ENCODE peak calls at places on chromosomes 5 and 9, in six cellular contexts. N is HCT116, R is HepG2, G is SK-N-SH, S is K562, J is GM12878. W is an unnamed sample. For H3K4me1, the result is how much of the 10 kb centered on the place peaks cover.

GRCh38 chr5:55333017-55333416 is 25.2 kb downstream of the MTREX start:
- DNase-seq in N (no peak), R (no peak), G (no peak), S (no peak), J (no peak), W (no peak)

GRCh38 chr9:77731930-77732329 is 83.8 kb upstream of the GNA14 start:
- DNase-seq in N (no peak), R (no peak), G (peak), S (no peak), J (peak), W (no peak)

GRCh38 chr5:102930244-102930643 is 175.1 kb downstream of the PAM start:
- DNase-seq in N (no peak), R (no peak), G (no peak), S (no peak), J (no peak), W (no peak)

GRCh38 chr5:91468643-91469422 is 85.7 kb upstream of the ARRDC3 start:
- DNase-seq in N (no peak), R (no peak), G (peak), S (no peak), J (no peak), W (no peak)

GRCh38 chr5:82676663-82677062 is 398.5 kb upstream of the RPS23 start:
- DNase-seq in N (no peak), R (no peak), G (no peak), S (no peak), J (peak), W (no peak)

GRCh38 chr9:128162215-128163026 is 2.4 kb downstream of the BBLN start:
- DNase-seq in N (no peak), R (no peak), G (no peak), S (no peak), J (no peak), W (no peak)

GRCh38 chr5:140926903-140927573 is 939 bp downstream of the PCDHAC1 start:
- DNase-seq in N (no peak), R (no peak), G (no peak), S (no peak), J (no peak), W (no peak)

GRCh38 chr5:57950616-57951228 is 468.1 kb upstream of the ACTBL2 start:
- DNase-seq in N (no peak), R (no peak), G (no peak), S (no peak), J (no peak), W (no peak)

GRCh38 chr5:171736976-171737848 is 48.4 kb upstream of the SMIM23 start:
- DNase-seq in N (no peak), R (no peak), G (no peak), S (no peak), J (no peak), W (no peak)

GRCh38 chr5:175880797-175881312 is 9.5 kb downstream of the CPLX2 start:
- DNase-seq in N (no peak), R (no peak), G (no peak), S (no peak), J (no peak), W (no peak)

GRCh38 chr5:97111004-97111403 is 31.4 kb downstream of the LIX1 start:
- DNase-seq in N (no peak), R (no peak), G (no peak), S (no peak), J (no peak), W (no peak)

GRCh38 chr5:3612561-3613175 is 17.0 kb downstream of the IRX1 start:
- DNase-seq in N (no peak), R (no peak), G (no peak), S (no peak), J (no peak), W (no peak)

GRCh38 chr9:99307846-99308245 is 85.8 kb downstream of the SEC61B start:
- DNase-seq in N (no peak), R (no peak), G (no peak), S (no peak), J (no peak), W (no peak)

GRCh38 chr9:94867281-94867841 is 140.9 kb downstream of the AOPEP start:
- DNase-seq in N (peak), R (peak), G (peak), S (peak), J (no peak), W (no peak)

GRCh38 chr9:93080406-93080805 is 15.6 kb upstream of the CARD19 start:
- DNase-seq in N (no peak), R (no peak), G (no peak), S (no peak), J (no peak), W (no peak)

GRCh38 chr9:135827866-135828580 is 79.3 kb downstream of the CAMSAP1 start:
- DNase-seq in N (no peak), R (no peak), G (no peak), S (no peak), J (no peak), W (no peak)

GRCh38 chr5:171122372-171122771 is 186.7 kb upstream of the TLX3 start:
- DNase-seq in N (no peak), R (no peak), G (peak), S (no peak), J (no peak), W (no peak)

GRCh38 chr5:17243287-17244063 is 26.0 kb downstream of the BASP1 start:
- DNase-seq in N (no peak), R (no peak), G (no peak), S (no peak), J (no peak), W (no peak)

GRCh38 chr5:155049569-155050383 is 36.2 kb downstream of the KIF4B start:
- DNase-seq in N (peak), R (peak), G (no peak), S (peak), J (no peak), W (no peak)

GRCh38 chr9:126479515-126479914 is 134.2 kb upstream of the LMX1B start:
- DNase-seq in N (no peak), R (no peak), G (no peak), S (no peak), J (no peak), W (no peak)

GRCh38 chr5:175814676-175815075 is 56.7 kb upstream of the CPLX2 start:
- DNase-seq in N (peak), R (no peak), G (peak), S (no peak), J (no peak), W (no peak)

GRCh38 chr5:142520885-142521284 is 165.0 kb downstream of the FGF1 start:
- DNase-seq in N (no peak), R (no peak), G (no peak), S (no peak), J (no peak), W (no peak)

GRCh38 chr5:16492398-16493175 is 27.0 kb upstream of the ZNF622 start:
- DNase-seq in N (no peak), R (no peak), G (no peak), S (no peak), J (no peak), W (peak)

GRCh38 chr9:114416290-114416689 is 28.5 kb upstream of the AKNA start:
- DNase-seq in N (no peak), R (no peak), G (no peak), S (no peak), J (no peak), W (no peak)

GRCh38 chr5:150636391-150637244 is 3.8 kb upstream of the SYNPO start:
- DNase-seq in N (no peak), R (no peak), G (peak), S (no peak), J (no peak), W (no peak)

GRCh38 chr5:878125-878524 is 14.5 kb downstream of the BRD9 start:
- DNase-seq in N (no peak), R (no peak), G (peak), S (no peak), J (no peak), W (no peak)

GRCh38 chr5:150573867-150574817 is 66.2 kb downstream of the NDST1 start:
- DNase-seq in N (no peak), R (peak), G (peak), S (no peak), J (no peak), W (no peak)

GRCh38 chr5:132820162-132820754 is 7.2 kb downstream of the SOWAHA start:
- DNase-seq in N (peak), R (peak), G (peak), S (peak), J (peak), W (peak)

DNA sequence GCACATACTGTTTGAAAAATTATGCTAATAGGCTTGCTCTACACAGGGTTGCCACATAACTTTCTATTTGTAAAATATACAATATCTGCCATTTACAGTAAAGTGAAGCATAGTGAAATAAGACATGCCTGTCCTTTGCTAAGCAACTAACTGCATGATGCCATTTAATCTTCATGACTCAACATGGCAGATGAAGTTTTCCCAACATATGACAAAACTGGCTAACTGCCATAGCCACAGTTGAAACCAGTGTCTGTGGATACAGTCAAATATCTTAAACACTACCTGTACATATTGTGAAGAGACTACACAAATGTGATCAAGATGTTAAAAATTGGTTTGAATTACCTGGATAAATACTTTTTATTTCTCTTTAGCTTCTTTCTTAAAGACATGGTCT is 3.1 kb upstream of the DMAC1 start:
- DNase-seq in N (no peak), R (no peak), G (no peak), S (no peak), J (no peak), W (no peak)
- TF ChIP-seq REST in N (no peak), R (no peak), G (no peak), S (no peak), J (no peak), W (no peak)

GRCh38 chr9:122120672-122121071 is 27.6 kb upstream of the TTLL11 start:
- DNase-seq in N (no peak), R (no peak), G (no peak), S (no peak), J (no peak), W (no peak)

GRCh38 chr9:122118343-122119165 is 25.4 kb upstream of the TTLL11 start:
- DNase-seq in N (no peak), R (no peak), G (no peak), S (no peak), J (no peak), W (no peak)

GRCh38 chr9:122121391-122121790 is 28.3 kb upstream of the TTLL11 start:
- DNase-seq in N (no peak), R (no peak), G (no peak), S (no peak), J (no peak), W (no peak)

GRCh38 chr9:122119166-122119521 is 26.0 kb upstream of the TTLL11 start:
- DNase-seq in N (no peak), R (no peak), G (no peak), S (no peak), J (no peak), W (no peak)

DNA sequence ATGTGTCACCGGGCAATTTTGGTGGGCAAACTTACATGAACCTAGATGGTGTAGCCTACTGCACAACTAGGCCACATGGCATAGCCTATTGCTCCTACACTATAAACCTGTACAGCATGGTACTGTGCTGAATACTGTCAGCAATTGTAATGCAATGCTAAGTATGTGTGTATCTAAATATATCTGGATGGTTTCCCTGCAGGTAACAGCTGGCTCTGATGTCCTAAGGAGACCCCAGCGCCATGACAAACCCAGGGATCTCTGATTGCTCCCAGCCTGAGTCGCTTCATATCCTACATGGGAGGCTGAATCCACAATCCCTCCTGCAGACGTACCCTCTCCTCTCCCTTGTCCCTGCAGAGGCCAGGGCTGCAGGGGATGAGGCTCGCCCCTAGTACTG is 26.6 kb upstream of the TTLL11 start:
- DNase-seq in N (no peak), R (no peak), G (no peak), S (no peak), J (no peak), W (no peak)
- H3K4me1 ChIP-seq in N (under half), R (under half), G (under half), S (under half), J (under half), W (under half)

GRCh38 chr9:1233568-1233967 is 183.4 kb downstream of the DMRT2 start:
- DNase-seq in N (no peak), R (no peak), G (no peak), S (no peak), J (no peak), W (no peak)
- TF ChIP-seq SIN3A in N (no peak), R (no peak), G (no peak), S (no peak), J (no peak), W (no peak)

GRCh38 chr5:134784241-134784920 is 25.8 kb downstream of the DDX46 start:
- DNase-seq in N (no peak), R (no peak), G (no peak), S (no peak), J (no peak), W (no peak)
- TF ChIP-seq REST in N (no peak), R (no peak), G (no peak), S (no peak), J (no peak), W (no peak)

DNA sequence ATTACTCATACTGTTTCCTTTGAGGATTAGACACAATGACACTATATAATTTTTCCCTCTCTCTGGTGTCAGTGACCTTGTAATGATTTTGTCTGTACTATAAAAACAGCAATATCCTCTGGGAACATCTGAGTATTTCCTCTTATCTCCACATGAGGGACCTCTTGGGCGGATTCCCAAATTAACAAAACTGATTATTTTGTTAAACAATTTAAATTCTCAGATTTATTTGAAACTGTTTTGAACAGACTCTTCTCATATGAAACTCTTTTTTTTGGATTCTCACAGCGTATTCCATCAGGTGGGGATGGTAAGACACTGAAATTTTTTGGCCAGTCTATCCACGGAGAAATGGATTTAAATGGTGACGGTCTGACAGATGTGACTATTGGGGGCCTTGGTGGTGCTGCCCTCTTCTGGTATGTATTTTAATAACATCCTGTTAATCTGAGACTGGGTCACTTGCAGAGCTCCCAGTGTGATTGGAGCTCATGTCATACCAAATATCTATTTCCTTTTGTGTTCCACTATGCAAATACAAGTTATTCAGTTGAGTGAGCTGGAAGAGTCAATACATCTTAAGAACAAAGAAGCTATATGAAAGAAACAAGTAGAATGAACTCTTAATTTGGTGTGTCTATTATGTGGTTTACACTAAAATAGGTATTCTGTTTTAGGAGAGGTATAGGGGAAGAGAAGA is 73.8 kb upstream of the ITGA2 start:
- DNase-seq in N (peak), R (peak), G (peak), S (peak), J (peak), W (peak)
- H3K4me1 ChIP-seq in N (under half), R (under half), G (under half), S (under half), J (under half), W (under half)

DNA sequence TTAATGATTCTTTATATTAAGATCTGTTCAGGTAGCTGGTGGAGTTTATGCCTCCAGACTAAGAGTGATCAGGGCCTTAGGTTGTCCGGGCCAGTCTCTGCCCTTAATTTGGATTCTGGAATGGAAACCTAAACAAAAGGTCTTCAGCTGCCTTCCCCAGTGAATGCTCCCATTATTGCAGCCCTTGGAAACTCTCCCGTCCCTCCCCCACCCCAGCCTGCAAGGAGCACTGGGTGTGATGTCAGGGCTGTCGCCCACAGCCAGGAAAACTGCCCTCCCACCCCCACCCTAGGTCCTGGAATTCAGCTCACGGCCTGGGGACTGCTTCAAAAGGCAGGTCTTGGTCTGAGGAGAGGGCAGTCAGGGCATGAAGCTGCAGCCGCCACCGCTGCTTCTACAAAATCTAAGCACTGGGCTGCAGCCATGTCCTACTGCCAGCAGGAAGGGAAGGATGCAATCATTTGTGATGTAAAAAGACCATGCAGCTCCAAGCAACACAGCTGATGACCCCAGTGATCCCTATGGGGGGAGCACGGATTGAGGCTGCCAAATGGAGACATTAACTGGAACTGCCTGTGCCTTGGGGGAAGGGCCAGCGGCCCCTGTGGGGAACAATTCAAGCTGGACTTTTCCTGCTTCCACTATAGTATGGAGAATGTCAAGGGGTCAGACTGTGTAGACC is 11.4 kb downstream of the GRHPR start:
- DNase-seq in N (no peak), R (no peak), G (no peak), S (no peak), J (no peak), W (no peak)
- TF ChIP-seq SIN3A in N (no peak), R (no peak), G (no peak), S (no peak), J (no peak), W (no peak)

DNA sequence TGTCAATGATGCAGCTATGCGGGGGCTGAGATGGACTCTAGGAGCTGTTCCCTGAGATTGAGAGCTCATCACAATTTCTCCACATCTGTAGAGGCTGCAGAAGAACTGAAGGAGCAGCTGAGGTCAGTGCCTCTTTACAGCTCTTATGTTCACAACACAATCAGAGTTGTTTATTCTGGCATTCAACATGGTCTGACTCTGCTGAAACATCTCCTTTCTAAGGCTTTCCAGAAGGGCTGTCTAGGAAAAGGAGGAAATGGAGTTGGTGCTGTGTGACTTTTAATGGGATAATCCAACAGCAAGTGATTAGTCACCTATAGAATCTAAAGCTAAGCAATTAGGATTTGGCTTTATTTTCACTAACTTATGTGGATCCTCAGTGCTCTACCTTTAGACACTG is 6.0 kb downstream of the POU5F2 start:
- DNase-seq in N (no peak), R (no peak), G (no peak), S (no peak), J (no peak), W (no peak)
- TF ChIP-seq REST in N (no peak), R (no peak), G (no peak), S (no peak), J (no peak), W (no peak)